ENCODE peak calls at places on chromosome 2, in five cellular contexts. L is NCI-H510A, X is iris pigment epithelial cell, E is epithelial cell of esophagus, S is GM23338. N is an unnamed sample.

GRCh38 chr2:237886702-237887481 is 27.5 kb downstream of the RAMP1 start:
- DNase-seq in L (no peak), X (peak), E (no peak), S (no peak), N (no peak)

GRCh38 chr2:121502781-121503180 is 27.9 kb upstream of the RNU4ATAC start:
- DNase-seq in L (no peak), X (peak), E (peak), S (no peak), N (no peak)

GRCh38 chr2:215447673-215448081 is 11.8 kb upstream of the FN1 start:
- DNase-seq in L (no peak), X (no peak), E (peak), S (no peak), N (no peak)

GRCh38 chr2:26597197-26597596 is 44.0 kb downstream of the CIB4 start:
- DNase-seq in L (no peak), X (no peak), E (peak), S (no peak), N (no peak)

GRCh38 chr2:30358822-30359221 is 88.2 kb upstream of the LCLAT1 start:
- DNase-seq in L (no peak), X (no peak), E (no peak), S (no peak), N (no peak)

GRCh38 chr2:164840458-164840929 is 1.1 kb downstream of the COBLL1 start:
- DNase-seq in L (peak), X (peak), E (peak), S (peak), N (peak)

GRCh38 chr2:102841107-102841840 is 79.4 kb downstream of the TMEM182 start:
- DNase-seq in L (peak), X (peak), E (peak), S (peak), N (peak)

GRCh38 chr2:10235909-10236550 is 66.7 kb upstream of the HPCAL1 start:
- DNase-seq in L (no peak), X (no peak), E (no peak), S (no peak), N (no peak)

GRCh38 chr2:9842487-9843228 is 616 bp upstream of the TAF1B start:
- DNase-seq in L (no peak), X (no peak), E (no peak), S (no peak), N (no peak)

GRCh38 chr2:204361738-204362137 is 183.5 kb upstream of the PARD3B start:
- DNase-seq in L (no peak), X (no peak), E (no peak), S (no peak), N (no peak)

GRCh38 chr2:133324150-133324561 is 244.1 kb downstream of the NCKAP5 start:
- DNase-seq in L (peak), X (peak), E (peak), S (peak), N (no peak)

GRCh38 chr2:177772529-177772928 is 300.0 kb downstream of the PDE11A start:
- DNase-seq in L (no peak), X (peak), E (peak), S (peak), N (no peak)

GRCh38 chr2:195338856-195339255 is 318.2 kb upstream of the SLC39A10 start:
- DNase-seq in L (no peak), X (no peak), E (no peak), S (no peak), N (no peak)

GRCh38 chr2:95026471-95027368 is 1.2 kb downstream of the MAL start:
- DNase-seq in L (no peak), X (no peak), E (no peak), S (peak), N (peak)

GRCh38 chr2:73134471-73134870 is 21.7 kb upstream of the RAB11FIP5 start:
- DNase-seq in L (no peak), X (no peak), E (no peak), S (no peak), N (no peak)

GRCh38 chr2:236663671-236664101 is 94.1 kb downstream of the ACKR3 start:
- DNase-seq in L (no peak), X (peak), E (peak), S (no peak), N (no peak)

GRCh38 chr2:237766334-237766733 is 32.2 kb upstream of the RBM44 start:
- DNase-seq in L (no peak), X (peak), E (peak), S (no peak), N (no peak)

GRCh38 chr2:46252891-46253659 is 44.1 kb upstream of the EPAS1 start:
- DNase-seq in L (no peak), X (peak), E (peak), S (no peak), N (no peak)

GRCh38 chr2:121377676-121378075 is 92.7 kb upstream of the TFCP2L1 start:
- DNase-seq in L (no peak), X (peak), E (no peak), S (no peak), N (no peak)

GRCh38 chr2:100610381-100610831 is 47.6 kb downstream of the PDCL3 start:
- DNase-seq in L (no peak), X (peak), E (peak), S (peak), N (peak)

GRCh38 chr2:27566628-27567027 is 16.2 kb upstream of the ZNF512 start:
- DNase-seq in L (no peak), X (peak), E (peak), S (no peak), N (no peak)

GRCh38 chr2:28355521-28356094 is 37.0 kb upstream of the FOSL2 start:
- DNase-seq in L (no peak), X (no peak), E (no peak), S (no peak), N (no peak)

GRCh38 chr2:75260946-75261345 is 61.6 kb upstream of the TACR1 start:
- DNase-seq in L (no peak), X (no peak), E (no peak), S (no peak), N (no peak)

GRCh38 chr2:170354409-170354808 is 176.5 kb downstream of the MYO3B start:
- DNase-seq in L (no peak), X (no peak), E (no peak), S (peak), N (no peak)

GRCh38 chr2:174902491-174903242 is 102.5 kb downstream of the CHN1 start:
- DNase-seq in L (no peak), X (peak), E (no peak), S (no peak), N (no peak)

GRCh38 chr2:218375212-218375611 is 6.9 kb upstream of the SLC11A1 start:
- DNase-seq in L (no peak), X (peak), E (peak), S (no peak), N (no peak)

GRCh38 chr2:6747433-6747832 is 118.3 kb downstream of the CMPK2 start:
- DNase-seq in L (no peak), X (no peak), E (no peak), S (no peak), N (no peak)

GRCh38 chr2:74426181-74426758 is 4.7 kb downstream of the WDR54 start:
- DNase-seq in L (no peak), X (no peak), E (no peak), S (no peak), N (no peak)

GRCh38 chr2:10475811-10476660 is 27.9 kb upstream of the ODC1 start:
- DNase-seq in L (no peak), X (no peak), E (no peak), S (no peak), N (no peak)

GRCh38 chr2:95278637-95279225 is 4.5 kb downstream of the PROM2 start:
- DNase-seq in L (no peak), X (no peak), E (no peak), S (no peak), N (no peak)

GRCh38 chr2:10228611-10229365 is 73.9 kb upstream of the HPCAL1 start:
- DNase-seq in L (no peak), X (no peak), E (no peak), S (no peak), N (peak)

GRCh38 chr2:178761759-178762371 is 45.4 kb downstream of the TTN start:
- DNase-seq in L (peak), X (peak), E (peak), S (peak), N (peak)